ENCODE peak calls at places on chromosomes 4 and X, in six cellular contexts. M is upper lobe of right lung, E is caudate nucleus, D is body of pancreas, H is kidney, Y is GM23248. B is an unnamed sample.

GRCh38 chr4:66577922-66578321 is 907.6 kb upstream of the EPHA5 start:
- DNase-seq in M (no peak), E (no peak), D (no peak), H (no peak), Y (no peak), B (no peak)

GRCh38 chrX:102697506-102697905 is 14.7 kb upstream of the GPRASP2 start:
- DNase-seq in M (no peak), E (no peak), D (no peak), H (no peak), Y (peak; percentile 49), B (no peak)

GRCh38 chrX:150365051-150365952 is 2.2 kb downstream of the MAMLD1 start:
- DNase-seq in M (peak; percentile 83), E (peak; percentile 68), D (peak; percentile 81), H (peak; percentile 88), Y (peak; percentile 77), B (no peak)

GRCh38 chrX:24646745-24647182 is 383 bp downstream of the PCYT1B start:
- DNase-seq in M (no peak), E (peak; percentile 5), D (no peak), H (no peak), Y (peak; percentile 13), B (peak; percentile 0)

GRCh38 chr4:130092187-130093015 is 996.4 kb downstream of the C4orf33 start:
- DNase-seq in M (no peak), E (no peak), D (no peak), H (no peak), Y (no peak), B (no peak)

GRCh38 chr4:177706916-177707315 is 264.7 kb upstream of the AGA start:
- DNase-seq in M (no peak), E (no peak), D (no peak), H (no peak), Y (no peak), B (no peak)

GRCh38 chrX:101191217-101191750 is 28.3 kb upstream of the DRP2 start:
- DNase-seq in M (peak; percentile 44), E (no peak), D (peak; percentile 10), H (peak; percentile 68), Y (peak; percentile 36), B (no peak)

GRCh38 chr4:39205476-39205875 is 23.1 kb downstream of the WDR19 start:
- DNase-seq in M (no peak), E (no peak), D (no peak), H (no peak), Y (no peak), B (no peak)

GRCh38 chr4:54382623-54383022 is 153.5 kb downstream of the PDGFRA start:
- DNase-seq in M (no peak), E (no peak), D (no peak), H (no peak), Y (no peak), B (no peak)

GRCh38 chr4:78121338-78121904 is 64.3 kb downstream of the FRAS1 start:
- DNase-seq in M (peak; percentile 68), E (no peak), D (peak; percentile 5), H (no peak), Y (no peak), B (no peak)

GRCh38 chrX:153469811-153470410 is 465 bp downstream of the HAUS7 start:
- DNase-seq in M (no peak), E (no peak), D (no peak), H (no peak), Y (peak; percentile 66), B (no peak)

GRCh38 chrX:153473126-153473525 is 2.8 kb upstream of the HAUS7 start:
- DNase-seq in M (no peak), E (no peak), D (no peak), H (no peak), Y (no peak), B (no peak)

GRCh38 chrX:153471663-153472280 is 1.4 kb upstream of the HAUS7 start:
- DNase-seq in M (no peak), E (no peak), D (no peak), H (no peak), Y (no peak), B (no peak)

GRCh38 chrX:153468008-153468580 is 2.3 kb downstream of the HAUS7 start:
- DNase-seq in M (no peak), E (no peak), D (no peak), H (no peak), Y (no peak), B (no peak)

DNA sequence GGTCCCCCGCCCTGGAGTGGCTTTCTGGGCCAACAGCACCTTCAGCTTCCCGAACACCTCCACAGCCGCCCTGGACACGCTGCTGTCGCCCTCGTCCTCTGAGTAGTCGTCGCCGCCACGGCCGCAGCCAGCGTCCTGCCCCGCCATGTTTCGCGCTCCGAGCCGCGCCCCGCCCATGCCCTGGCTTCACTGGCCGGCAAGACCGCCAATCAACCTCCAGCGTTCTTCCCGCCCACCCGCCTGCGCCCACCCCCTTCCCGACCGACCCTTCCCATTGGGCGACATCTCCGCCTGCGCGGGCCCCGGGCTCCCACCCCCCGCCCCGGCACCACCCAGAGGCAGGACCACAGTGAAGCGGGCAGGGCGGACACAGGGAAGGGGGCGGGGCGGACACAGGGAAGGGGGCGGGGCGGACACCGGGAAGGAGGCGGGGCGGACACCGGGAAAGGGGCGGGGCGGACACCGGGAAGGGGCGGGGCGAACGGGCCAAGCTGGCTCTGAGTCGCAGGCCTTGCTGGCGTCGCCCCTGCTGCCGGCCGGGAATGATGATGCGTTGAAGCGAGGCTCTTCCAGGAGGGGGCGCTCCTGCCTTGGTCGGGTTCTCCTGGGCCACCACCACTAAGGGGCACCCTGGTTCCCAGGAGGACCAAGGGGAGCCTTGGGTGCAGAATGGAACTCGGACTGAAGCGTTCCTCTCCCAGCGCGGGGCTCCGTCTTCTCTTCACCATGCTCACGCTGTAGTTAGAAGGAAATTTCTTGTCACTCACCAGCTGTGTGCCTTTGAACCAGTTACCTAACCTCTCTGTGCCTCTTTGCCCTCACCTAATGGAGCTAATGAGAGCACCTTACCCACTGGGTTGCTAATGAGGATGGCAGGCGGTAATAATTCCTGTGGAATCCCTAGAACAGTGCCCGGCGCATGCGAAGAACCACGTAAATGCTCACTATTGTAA is at the start of gene HAUS7:
- DNase-seq in M (peak; percentile 93), E (peak; percentile 91), D (peak; percentile 88), H (peak; percentile 96), Y (peak; percentile 89), B (peak; percentile 45)
- H3K27ac ChIP-seq in M (peak within 1 kb of the TSS; percentile 78), E (peak within 1 kb of the TSS; percentile 24), D (no peak within 1 kb of the TSS), H (peak within 1 kb of the TSS; percentile 43), Y (peak within 1 kb of the TSS; percentile 45), B (no peak within 1 kb of the TSS)

DNA sequence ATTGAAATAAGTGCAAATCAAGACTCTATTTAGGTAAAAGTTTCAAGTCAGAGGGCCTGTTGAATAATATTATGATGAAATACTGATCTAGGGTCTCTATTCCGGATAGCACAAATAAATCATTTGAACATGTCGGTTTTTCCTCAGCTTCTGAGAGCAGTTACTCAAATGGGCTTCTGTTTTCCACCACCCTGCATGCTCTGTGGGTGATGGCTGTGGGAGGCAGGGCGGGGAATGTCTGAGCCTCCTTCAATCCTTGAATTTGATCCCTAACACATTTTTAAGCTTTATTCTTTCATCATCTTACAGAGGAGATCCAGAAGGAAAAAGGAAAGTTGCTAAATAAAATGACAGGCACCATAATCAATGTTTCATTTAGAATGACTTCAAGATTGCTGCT is 8.5 kb downstream of the UNC5C start:
- DNase-seq in M (no peak), E (no peak), D (no peak), H (no peak), Y (no peak), B (no peak)
- H3K27ac ChIP-seq in M (peak overlapping the region; percentile 53), E (peak overlapping the region; percentile 37), D (no peak overlapping the region), H (no peak overlapping the region), Y (no peak overlapping the region), B (no peak overlapping the region)

DNA sequence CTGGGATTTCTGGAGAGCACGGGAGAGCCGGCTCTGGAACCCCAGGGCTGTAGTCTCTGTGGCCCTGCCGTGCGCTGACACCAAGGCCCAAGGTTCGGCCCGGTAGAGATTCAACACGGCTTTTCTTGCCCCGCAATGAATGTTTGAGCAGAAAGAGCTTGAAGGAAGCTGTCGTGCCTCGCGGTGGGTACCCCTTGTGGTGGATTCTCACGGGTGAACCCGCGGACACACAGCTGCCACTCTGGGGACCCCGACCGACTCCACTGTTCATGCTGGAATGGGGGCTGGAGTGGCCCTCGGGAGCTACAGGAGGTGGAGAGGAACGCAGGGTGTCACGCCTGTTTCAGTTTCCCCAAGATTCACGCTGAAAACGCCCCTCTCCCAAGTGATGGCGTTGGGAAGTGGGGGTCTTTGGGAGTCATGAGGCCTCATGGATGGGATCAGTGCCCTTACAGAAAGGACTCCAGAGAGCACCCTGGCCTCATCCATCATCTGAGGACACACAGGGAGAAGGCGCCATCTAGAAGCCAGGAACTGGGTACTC is 6.6 kb downstream of the SLC25A6 start:
- DNase-seq in M (peak; percentile 61), E (no peak), D (no peak), H (peak; percentile 73), Y (no peak), B (no peak)
- H3K27ac ChIP-seq in M (no peak overlapping the region), E (no peak overlapping the region), D (no peak overlapping the region), H (no peak overlapping the region), Y (no peak overlapping the region), B (no peak overlapping the region)

DNA sequence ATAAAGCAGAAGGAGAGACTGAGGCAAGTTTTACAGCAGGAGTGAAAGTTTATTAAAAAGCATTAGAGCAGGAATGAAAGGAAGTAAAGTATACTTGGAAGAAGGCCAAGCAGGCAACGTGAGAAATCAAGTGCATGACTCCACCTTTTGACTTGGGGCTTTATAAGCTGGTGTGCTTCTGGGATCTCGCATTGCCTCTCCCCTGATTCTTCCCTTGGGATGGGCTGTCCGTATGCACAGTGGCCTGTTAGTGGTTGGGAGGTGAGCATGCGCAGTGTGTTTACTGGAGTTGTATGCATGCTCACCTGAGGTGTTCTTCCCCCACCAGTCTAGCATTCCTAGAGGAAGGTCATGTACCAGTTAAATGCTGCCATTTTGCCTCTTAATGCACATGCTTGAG is 29.1 kb upstream of the C1QTNF7 start:
- DNase-seq in M (no peak), E (no peak), D (no peak), H (no peak), Y (no peak), B (no peak)
- H3K27ac ChIP-seq in M (no peak overlapping the region), E (no peak overlapping the region), D (no peak overlapping the region), H (no peak overlapping the region), Y (no peak overlapping the region), B (peak overlapping the region; percentile 62)

GRCh38 chr4:185145572-185145971 is 2.5 kb downstream of the SLC25A4 start:
- DNase-seq in M (no peak), E (no peak), D (peak; percentile 26), H (peak; percentile 78), Y (no peak), B (no peak)
- H3K27ac ChIP-seq in M (no peak overlapping the region), E (peak overlapping the region; percentile 61), D (no peak overlapping the region), H (peak overlapping the region; percentile 65), Y (no peak overlapping the region), B (no peak overlapping the region)

GRCh38 chr4:80266267-80266901 is at the start of gene FGF5:
- DNase-seq in M (peak; percentile 67), E (no peak), D (peak; percentile 58), H (peak; percentile 74), Y (peak; percentile 99), B (peak; percentile 44)

GRCh38 chr4:80264825-80265224 is 1.6 kb upstream of the FGF5 start:
- DNase-seq in M (no peak), E (no peak), D (no peak), H (no peak), Y (no peak), B (no peak)

GRCh38 chr4:80264352-80264647 is 2.2 kb upstream of the FGF5 start:
- DNase-seq in M (no peak), E (no peak), D (no peak), H (no peak), Y (no peak), B (no peak)

GRCh38 chr4:80266902-80267380 is 477 bp downstream of the FGF5 start:
- DNase-seq in M (no peak), E (no peak), D (no peak), H (no peak), Y (peak; percentile 79), B (no peak)

GRCh38 chr4:80265571-80266266 is 745 bp upstream of the FGF5 start:
- DNase-seq in M (no peak), E (no peak), D (peak; percentile 22), H (no peak), Y (peak; percentile 95), B (peak; percentile 22)
- H3K27ac ChIP-seq in M (no peak overlapping the region), E (no peak overlapping the region), D (no peak overlapping the region), H (no peak overlapping the region), Y (peak overlapping the region; percentile 100), B (peak overlapping the region; percentile 67)

B was measured in epithelial cell of prostate.